ENCODE peak calls at places on chromosomes 4 and X, in seven cellular contexts. One of them, this sample, is unnamed.

GRCh38 chrX:153400146-153401132 is 711 bp downstream of the PNMA6E start:
- DNase-seq in CD8-positive, alpha-beta memory T cell: peak; percentile 36
- DNase-seq in mesendoderm: peak; percentile 66
- DNase-seq in GM23338: peak; percentile 76
- DNase-seq in uterus: no peak
- DNase-seq in SJSA1: no peak
- DNase-seq in cardiac muscle cell: peak; percentile 52
- DNase-seq in this sample: no peak

GRCh38 chrX:49060914-49061313 is 2.1 kb downstream of the CCDC120 start:
- DNase-seq in CD8-positive, alpha-beta memory T cell: no peak
- DNase-seq in mesendoderm: no peak
- DNase-seq in GM23338: no peak
- DNase-seq in uterus: no peak
- DNase-seq in SJSA1: no peak
- DNase-seq in cardiac muscle cell: no peak
- DNase-seq in this sample: no peak

GRCh38 chrX:138756234-138756633 is 44.7 kb upstream of the FGF13 start:
- DNase-seq in CD8-positive, alpha-beta memory T cell: no peak
- DNase-seq in mesendoderm: peak; percentile 78
- DNase-seq in GM23338: peak; percentile 67
- DNase-seq in uterus: no peak
- DNase-seq in SJSA1: peak; percentile 45
- DNase-seq in cardiac muscle cell: peak; percentile 77
- DNase-seq in this sample: no peak

GRCh38 chr4:16897351-16897750 is 1.1 kb downstream of the LDB2 start:
- DNase-seq in CD8-positive, alpha-beta memory T cell: no peak
- DNase-seq in mesendoderm: peak; percentile 58
- DNase-seq in GM23338: peak; percentile 54
- DNase-seq in uterus: no peak
- DNase-seq in SJSA1: no peak
- DNase-seq in cardiac muscle cell: peak; percentile 32
- DNase-seq in this sample: no peak

GRCh38 chr4:8173641-8174242 is 15.1 kb upstream of the ABLIM2 start:
- DNase-seq in CD8-positive, alpha-beta memory T cell: no peak
- DNase-seq in mesendoderm: no peak
- DNase-seq in GM23338: no peak
- DNase-seq in uterus: no peak
- DNase-seq in SJSA1: no peak
- DNase-seq in cardiac muscle cell: no peak
- DNase-seq in this sample: no peak

GRCh38 chr4:76611611-76612010 is 176.6 kb downstream of the SHROOM3 start:
- DNase-seq in CD8-positive, alpha-beta memory T cell: no peak
- DNase-seq in mesendoderm: no peak
- DNase-seq in GM23338: no peak
- DNase-seq in uterus: no peak
- DNase-seq in SJSA1: no peak
- DNase-seq in cardiac muscle cell: no peak
- DNase-seq in this sample: no peak

GRCh38 chrX:80282535-80282934 is 137.7 kb upstream of the TENT5D start:
- DNase-seq in CD8-positive, alpha-beta memory T cell: no peak
- DNase-seq in mesendoderm: no peak
- DNase-seq in GM23338: no peak
- DNase-seq in uterus: no peak
- DNase-seq in SJSA1: no peak
- DNase-seq in cardiac muscle cell: no peak
- DNase-seq in this sample: no peak

GRCh38 chrX:47751670-47752069 is 85.0 kb upstream of the ZNF81 start:
- DNase-seq in CD8-positive, alpha-beta memory T cell: peak; percentile 0
- DNase-seq in mesendoderm: peak; percentile 41
- DNase-seq in GM23338: peak; percentile 59
- DNase-seq in uterus: no peak
- DNase-seq in SJSA1: peak; percentile 37
- DNase-seq in cardiac muscle cell: peak; percentile 65
- DNase-seq in this sample: no peak

GRCh38 chr4:108240356-108240755 is 71.6 kb upstream of the LEF1 start:
- DNase-seq in CD8-positive, alpha-beta memory T cell: no peak
- DNase-seq in mesendoderm: no peak
- DNase-seq in GM23338: no peak
- DNase-seq in uterus: no peak
- DNase-seq in SJSA1: no peak
- DNase-seq in cardiac muscle cell: no peak
- DNase-seq in this sample: no peak

GRCh38 chr4:70715097-70715496 is 6.7 kb upstream of the RUFY3 start:
- DNase-seq in CD8-positive, alpha-beta memory T cell: no peak
- DNase-seq in mesendoderm: no peak
- DNase-seq in GM23338: no peak
- DNase-seq in uterus: no peak
- DNase-seq in SJSA1: no peak
- DNase-seq in cardiac muscle cell: no peak
- DNase-seq in this sample: no peak

GRCh38 chr4:74057588-74057987 is 19.1 kb upstream of the CXCL3 start:
- DNase-seq in CD8-positive, alpha-beta memory T cell: no peak
- DNase-seq in mesendoderm: no peak
- DNase-seq in GM23338: no peak
- DNase-seq in uterus: no peak
- DNase-seq in SJSA1: no peak
- DNase-seq in cardiac muscle cell: no peak
- DNase-seq in this sample: no peak

GRCh38 chr4:8285143-8285975 is 15.8 kb downstream of the HTRA3 start:
- DNase-seq in CD8-positive, alpha-beta memory T cell: no peak
- DNase-seq in mesendoderm: no peak
- DNase-seq in GM23338: no peak
- DNase-seq in uterus: no peak
- DNase-seq in SJSA1: no peak
- DNase-seq in cardiac muscle cell: no peak
- DNase-seq in this sample: no peak

GRCh38 chr4:170868191-170868590 is 778.4 kb upstream of the AADAT start:
- DNase-seq in CD8-positive, alpha-beta memory T cell: no peak
- DNase-seq in mesendoderm: no peak
- DNase-seq in GM23338: no peak
- DNase-seq in uterus: no peak
- DNase-seq in SJSA1: no peak
- DNase-seq in cardiac muscle cell: no peak
- DNase-seq in this sample: no peak

GRCh38 chr4:72314869-72315268 is 254.2 kb downstream of the ADAMTS3 start:
- DNase-seq in CD8-positive, alpha-beta memory T cell: no peak
- DNase-seq in mesendoderm: no peak
- DNase-seq in GM23338: no peak
- DNase-seq in uterus: peak; percentile 18
- DNase-seq in SJSA1: no peak
- DNase-seq in cardiac muscle cell: peak; percentile 61
- DNase-seq in this sample: no peak

GRCh38 chr4:81606166-81606565 is 134.5 kb upstream of the RASGEF1B start:
- DNase-seq in CD8-positive, alpha-beta memory T cell: no peak
- DNase-seq in mesendoderm: no peak
- DNase-seq in GM23338: no peak
- DNase-seq in uterus: no peak
- DNase-seq in SJSA1: no peak
- DNase-seq in cardiac muscle cell: no peak
- DNase-seq in this sample: no peak

GRCh38 chr4:10773656-10774055 is 89.1 kb upstream of the CLNK start:
- DNase-seq in CD8-positive, alpha-beta memory T cell: no peak
- DNase-seq in mesendoderm: no peak
- DNase-seq in GM23338: no peak
- DNase-seq in uterus: no peak
- DNase-seq in SJSA1: no peak
- DNase-seq in cardiac muscle cell: no peak
- DNase-seq in this sample: no peak

GRCh38 chrX:135112096-135112729 is 8.1 kb downstream of the ETDB start:
- DNase-seq in CD8-positive, alpha-beta memory T cell: no peak
- DNase-seq in mesendoderm: peak; percentile 54
- DNase-seq in GM23338: peak; percentile 57
- DNase-seq in uterus: no peak
- DNase-seq in SJSA1: no peak
- DNase-seq in cardiac muscle cell: peak; percentile 28
- DNase-seq in this sample: no peak

GRCh38 chrX:152170621-152171020 is 32.2 kb upstream of the MAGEA10 start:
- DNase-seq in CD8-positive, alpha-beta memory T cell: no peak
- DNase-seq in mesendoderm: no peak
- DNase-seq in GM23338: no peak
- DNase-seq in uterus: no peak
- DNase-seq in SJSA1: no peak
- DNase-seq in cardiac muscle cell: no peak
- DNase-seq in this sample: no peak

GRCh38 chr4:72629540-72629939 is 60.5 kb upstream of the ADAMTS3 start:
- DNase-seq in CD8-positive, alpha-beta memory T cell: no peak
- DNase-seq in mesendoderm: no peak
- DNase-seq in GM23338: no peak
- DNase-seq in uterus: no peak
- DNase-seq in SJSA1: no peak
- DNase-seq in cardiac muscle cell: no peak
- DNase-seq in this sample: no peak

GRCh38 chr4:79044260-79044659 is 105.0 kb upstream of the PAQR3 start:
- DNase-seq in CD8-positive, alpha-beta memory T cell: no peak
- DNase-seq in mesendoderm: no peak
- DNase-seq in GM23338: no peak
- DNase-seq in uterus: no peak
- DNase-seq in SJSA1: no peak
- DNase-seq in cardiac muscle cell: no peak
- DNase-seq in this sample: no peak

GRCh38 chr4:169268951-169269781 is 1.6 kb downstream of the SH3RF1 start:
- DNase-seq in CD8-positive, alpha-beta memory T cell: no peak
- DNase-seq in mesendoderm: no peak
- DNase-seq in GM23338: no peak
- DNase-seq in uterus: no peak
- DNase-seq in SJSA1: peak; percentile 61
- DNase-seq in cardiac muscle cell: no peak
- DNase-seq in this sample: no peak

GRCh38 chr4:17623451-17624001 is 9.1 kb downstream of the MED28 start:
- DNase-seq in CD8-positive, alpha-beta memory T cell: no peak
- DNase-seq in mesendoderm: no peak
- DNase-seq in GM23338: no peak
- DNase-seq in uterus: no peak
- DNase-seq in SJSA1: no peak
- DNase-seq in cardiac muscle cell: no peak
- DNase-seq in this sample: no peak

GRCh38 chr4:6235012-6235411 is 34.6 kb upstream of the WFS1 start:
- DNase-seq in CD8-positive, alpha-beta memory T cell: no peak
- DNase-seq in mesendoderm: no peak
- DNase-seq in GM23338: no peak
- DNase-seq in uterus: no peak
- DNase-seq in SJSA1: no peak
- DNase-seq in cardiac muscle cell: no peak
- DNase-seq in this sample: no peak

GRCh38 chr4:47711183-47711582 is 126.7 kb downstream of the CORIN start:
- DNase-seq in CD8-positive, alpha-beta memory T cell: no peak
- DNase-seq in mesendoderm: no peak
- DNase-seq in GM23338: no peak
- DNase-seq in uterus: no peak
- DNase-seq in SJSA1: no peak
- DNase-seq in cardiac muscle cell: no peak
- DNase-seq in this sample: no peak

GRCh38 chr4:125736057-125736456 is 421.3 kb downstream of the FAT4 start:
- DNase-seq in CD8-positive, alpha-beta memory T cell: no peak
- DNase-seq in mesendoderm: peak; percentile 94
- DNase-seq in GM23338: peak; percentile 67
- DNase-seq in uterus: no peak
- DNase-seq in SJSA1: no peak
- DNase-seq in cardiac muscle cell: no peak
- DNase-seq in this sample: no peak

GRCh38 chr4:72525938-72526337 is 43.1 kb downstream of the ADAMTS3 start:
- DNase-seq in CD8-positive, alpha-beta memory T cell: no peak
- DNase-seq in mesendoderm: no peak
- DNase-seq in GM23338: no peak
- DNase-seq in uterus: peak; percentile 39
- DNase-seq in SJSA1: no peak
- DNase-seq in cardiac muscle cell: peak; percentile 81
- DNase-seq in this sample: peak; percentile 46

GRCh38 chrX:42804524-42804923 is 26.6 kb upstream of the PPP1R2C start:
- DNase-seq in CD8-positive, alpha-beta memory T cell: no peak
- DNase-seq in mesendoderm: peak; percentile 5
- DNase-seq in GM23338: peak; percentile 45
- DNase-seq in uterus: no peak
- DNase-seq in SJSA1: no peak
- DNase-seq in cardiac muscle cell: no peak
- DNase-seq in this sample: no peak

GRCh38 chr4:31979988-31980387 is 1259.8 kb downstream of the PCDH7 start:
- DNase-seq in CD8-positive, alpha-beta memory T cell: no peak
- DNase-seq in mesendoderm: no peak
- DNase-seq in GM23338: no peak
- DNase-seq in uterus: no peak
- DNase-seq in SJSA1: no peak
- DNase-seq in cardiac muscle cell: no peak
- DNase-seq in this sample: no peak
- H3K27ac ChIP-seq in CD8-positive, alpha-beta memory T cell: no peak overlapping the region
- H3K27ac ChIP-seq in mesendoderm: no peak overlapping the region
- H3K27ac ChIP-seq in GM23338: no peak overlapping the region
- H3K27ac ChIP-seq in uterus: no peak overlapping the region
- H3K27ac ChIP-seq in SJSA1: no peak overlapping the region
- H3K27ac ChIP-seq in cardiac muscle cell: no peak overlapping the region
- H3K27ac ChIP-seq in this sample: no peak overlapping the region

DNA sequence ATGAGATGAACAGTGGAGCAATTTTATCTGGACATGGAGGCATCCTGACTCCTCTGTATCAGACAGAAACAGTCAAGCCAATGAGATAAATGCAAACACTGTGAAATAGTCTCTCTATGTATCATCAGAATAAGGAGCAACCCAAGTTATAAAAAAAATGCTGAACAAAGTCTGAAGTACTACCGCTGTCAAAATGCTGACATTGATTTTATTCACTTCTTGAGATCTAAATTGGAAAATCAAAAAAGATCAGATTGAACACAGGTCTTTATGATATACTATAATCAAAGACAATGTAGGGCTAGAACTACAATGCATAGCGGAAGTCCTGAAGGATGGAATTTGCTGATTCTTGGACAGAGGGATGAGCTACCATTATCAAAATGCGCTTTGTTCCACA is 76.1 kb downstream of the FTHL17 start:
- DNase-seq in CD8-positive, alpha-beta memory T cell: no peak
- DNase-seq in mesendoderm: no peak
- DNase-seq in GM23338: no peak
- DNase-seq in uterus: no peak
- DNase-seq in SJSA1: no peak
- DNase-seq in cardiac muscle cell: no peak
- DNase-seq in this sample: no peak
- H3K27ac ChIP-seq in CD8-positive, alpha-beta memory T cell: no peak overlapping the region
- H3K27ac ChIP-seq in mesendoderm: no peak overlapping the region
- H3K27ac ChIP-seq in GM23338: no peak overlapping the region
- H3K27ac ChIP-seq in uterus: no peak overlapping the region
- H3K27ac ChIP-seq in SJSA1: no peak overlapping the region
- H3K27ac ChIP-seq in cardiac muscle cell: no peak overlapping the region
- H3K27ac ChIP-seq in this sample: no peak overlapping the region

GRCh38 chrX:101230636-101231035 is 11.1 kb downstream of the DRP2 start:
- DNase-seq in CD8-positive, alpha-beta memory T cell: no peak
- DNase-seq in mesendoderm: no peak
- DNase-seq in GM23338: no peak
- DNase-seq in uterus: no peak
- DNase-seq in SJSA1: no peak
- DNase-seq in cardiac muscle cell: no peak
- DNase-seq in this sample: no peak
- H3K27ac ChIP-seq in CD8-positive, alpha-beta memory T cell: no peak overlapping the region
- H3K27ac ChIP-seq in mesendoderm: no peak overlapping the region
- H3K27ac ChIP-seq in GM23338: no peak overlapping the region
- H3K27ac ChIP-seq in uterus: no peak overlapping the region
- H3K27ac ChIP-seq in SJSA1: no peak overlapping the region
- H3K27ac ChIP-seq in cardiac muscle cell: no peak overlapping the region
- H3K27ac ChIP-seq in this sample: no peak overlapping the region

DNA sequence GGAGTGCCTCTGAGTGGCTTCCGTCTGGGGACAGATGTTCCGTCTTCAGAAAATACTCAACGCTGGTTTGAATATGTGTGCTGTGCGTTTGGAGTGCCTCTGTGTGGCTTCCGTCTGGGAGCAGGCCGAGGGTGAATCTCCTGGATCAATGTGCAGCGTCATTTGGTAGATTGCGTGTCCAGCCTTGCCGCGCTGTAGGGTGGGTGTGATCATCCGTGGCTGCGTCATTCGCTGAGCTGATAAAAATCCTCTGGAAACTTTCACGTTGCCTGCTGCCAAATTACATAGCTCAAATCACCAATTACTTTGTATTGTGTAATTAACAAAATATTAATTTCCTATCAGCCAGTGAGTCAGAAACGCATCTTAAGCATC is 12.1 kb downstream of the UVSSA start:
- DNase-seq in CD8-positive, alpha-beta memory T cell: no peak
- DNase-seq in mesendoderm: no peak
- DNase-seq in GM23338: no peak
- DNase-seq in uterus: no peak
- DNase-seq in SJSA1: no peak
- DNase-seq in cardiac muscle cell: no peak
- DNase-seq in this sample: no peak
- H3K27ac ChIP-seq in CD8-positive, alpha-beta memory T cell: no peak overlapping the region
- H3K27ac ChIP-seq in mesendoderm: no peak overlapping the region
- H3K27ac ChIP-seq in GM23338: no peak overlapping the region
- H3K27ac ChIP-seq in uterus: no peak overlapping the region
- H3K27ac ChIP-seq in SJSA1: no peak overlapping the region
- H3K27ac ChIP-seq in cardiac muscle cell: no peak overlapping the region
- H3K27ac ChIP-seq in this sample: no peak overlapping the region